ENCODE peak calls at places on chromosomes 11 and 22, in nine cellular contexts. H is HCT116, D is A549, U is foreskin fibroblast, F is lower leg skin, Q is mammary epithelial cell, G is GM23338, T is neural progenitor cell, A is lower lobe of right lung. Z is an unnamed sample.

GRCh38 chr11:31757245-31757835 is 53.8 kb downstream of the PAX6 start:
- DNase-seq in Q (no peak), T (no peak), F (no peak), D (no peak), A (no peak), U (no peak), G (no peak), H (no peak), Z (peak; percentile 16)

GRCh38 chr11:79950172-79950571 is 509.3 kb upstream of the TENM4 start:
- DNase-seq in Q (no peak), H (no peak), F (no peak), U (no peak), T (no peak), G (peak; percentile 37), D (no peak), A (no peak), Z (no peak)

GRCh38 chr22:22810018-22810427 is 77.6 kb upstream of the IGLL5 start:
- DNase-seq in H (peak; percentile 36), A (peak; percentile 68), T (peak; percentile 82), D (peak; percentile 46), Q (no peak), U (no peak), G (no peak), F (no peak), Z (peak; percentile 34)

GRCh38 chr11:2156416-2157182 is 4.4 kb downstream of the INS start:
- DNase-seq in U (peak; percentile 26), T (peak; percentile 85), D (peak; percentile 62), H (no peak), A (peak; percentile 79), G (peak; percentile 72), Q (peak; percentile 40), F (peak; percentile 34), Z (peak; percentile 25)

GRCh38 chr11:75453916-75454655 is 21.1 kb upstream of the KLHL35 start:
- DNase-seq in D (no peak), A (no peak), U (no peak), G (no peak), F (no peak), Q (no peak), H (no peak), T (no peak), Z (peak; percentile 97)

GRCh38 chr11:70942593-70942992 is 309.8 kb downstream of the SHANK2 start:
- DNase-seq in A (no peak), F (no peak), U (no peak), Q (no peak), H (peak; percentile 44), D (peak; percentile 72), T (no peak), G (peak; percentile 32), Z (no peak)

GRCh38 chr22:47006433-47006832 is 244.0 kb downstream of the TBC1D22A start:
- DNase-seq in Q (no peak), A (no peak), F (no peak), T (peak; percentile 38), D (no peak), H (no peak), G (no peak), U (no peak), Z (no peak)

GRCh38 chr11:101127348-101127698 is 2.3 kb downstream of the PGR start:
- DNase-seq in D (no peak), F (no peak), U (no peak), A (peak; percentile 48), G (peak; percentile 56), Q (peak; percentile 13), T (peak; percentile 64), H (no peak), Z (no peak)

GRCh38 chr11:115928811-115929210 is 424.6 kb upstream of the CADM1 start:
- DNase-seq in D (no peak), A (no peak), T (no peak), U (no peak), F (no peak), G (no peak), Q (no peak), H (no peak), Z (no peak)

GRCh38 chr22:46569055-46569847 is 31.8 kb upstream of the CELSR1 start:
- DNase-seq in D (no peak), A (peak; percentile 35), G (no peak), H (no peak), Q (no peak), F (no peak), U (no peak), T (peak; percentile 1), Z (no peak)

GRCh38 chr11:19698493-19699292 is 13.9 kb upstream of the NAV2 start:
- DNase-seq in U (peak; percentile 65), F (peak; percentile 86), A (no peak), T (no peak), H (no peak), G (no peak), D (no peak), Q (peak; percentile 60), Z (peak; percentile 98)

GRCh38 chr22:45101828-45102227 is 61.9 kb upstream of the NUP50 start:
- DNase-seq in G (peak; percentile 91), Q (peak; percentile 15), D (peak; percentile 74), H (no peak), F (peak; percentile 41), T (peak; percentile 80), A (peak; percentile 55), U (peak; percentile 65), Z (peak; percentile 80)

DNA sequence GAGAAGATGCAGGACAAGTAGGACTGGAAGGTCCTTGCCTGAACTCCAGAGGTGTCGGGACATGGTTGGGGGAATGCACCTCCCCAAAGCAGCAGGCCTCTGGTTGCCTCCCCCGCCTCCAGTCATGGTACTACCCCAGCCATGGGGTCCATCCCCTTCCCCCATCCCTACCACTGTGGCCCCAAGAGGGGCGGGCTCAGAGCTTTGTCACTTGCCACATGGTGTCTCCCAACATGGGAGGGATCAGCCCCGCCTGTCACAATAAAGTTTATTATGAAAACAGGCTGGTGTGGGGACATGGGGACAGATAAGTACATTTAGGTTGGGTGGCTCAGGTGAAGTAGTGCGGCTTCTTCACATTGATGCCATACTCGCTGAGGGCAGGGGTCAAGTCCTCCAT is 1.4 kb downstream of the TAF10 start:
- DNase-seq in G (no peak), H (no peak), F (peak; percentile 20), Q (no peak), T (no peak), D (no peak), U (no peak), A (peak; percentile 46), Z (no peak)
- H3K4me3 ChIP-seq in G (peak overlapping the region; percentile 80), H (peak overlapping the region; percentile 92), F (no peak overlapping the region), Q (no peak overlapping the region), T (peak overlapping the region; percentile 85), D (peak overlapping the region; percentile 78), U (peak overlapping the region; percentile 81), A (peak overlapping the region; percentile 81), Z (peak overlapping the region; percentile 76)

GRCh38 chr11:121671276-121672168 is 218.8 kb upstream of the SORL1-AS1 start:
- DNase-seq in G (no peak), T (no peak), D (no peak), F (no peak), U (no peak), A (no peak), H (no peak), Q (no peak), Z (peak; percentile 9)

GRCh38 chr11:121669422-121669821 is 216.7 kb upstream of the SORL1-AS1 start:
- DNase-seq in T (no peak), F (no peak), A (no peak), H (no peak), U (no peak), D (no peak), G (no peak), Q (no peak), Z (no peak)

GRCh38 chr11:121665211-121665838 is 212.6 kb upstream of the SORL1-AS1 start:
- DNase-seq in D (no peak), U (no peak), A (no peak), G (no peak), H (no peak), F (no peak), T (no peak), Q (no peak), Z (no peak)

GRCh38 chr11:121672630-121673487 is 220.1 kb upstream of the SORL1-AS1 start:
- DNase-seq in Q (no peak), H (no peak), F (no peak), D (no peak), G (no peak), T (no peak), A (no peak), U (no peak), Z (peak; percentile 76)

DNA sequence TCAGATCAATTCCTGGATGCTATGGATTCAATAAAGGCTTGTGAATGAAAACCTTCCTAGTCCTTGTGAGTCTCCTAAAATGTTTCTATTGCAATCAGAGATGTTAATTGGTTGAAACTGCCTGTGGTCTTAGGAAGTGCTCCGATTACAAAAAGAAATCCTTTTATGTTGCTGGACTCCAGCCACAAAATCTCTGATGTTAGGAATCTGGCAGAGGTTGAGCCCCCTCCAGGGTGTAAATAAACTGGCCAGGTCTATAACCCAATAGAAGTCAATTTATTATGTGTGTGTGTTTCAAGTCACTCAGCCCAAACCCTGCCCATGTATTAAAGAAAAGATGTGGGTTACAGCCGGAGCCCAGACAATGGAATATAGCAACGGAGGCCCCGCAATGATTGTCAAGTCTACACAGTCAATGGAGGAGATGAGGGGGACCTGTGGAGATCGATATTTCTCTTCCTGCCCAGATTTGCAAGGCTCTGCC is 218.1 kb upstream of the SORL1-AS1 start:
- DNase-seq in Q (no peak), T (no peak), U (no peak), D (no peak), H (no peak), G (no peak), A (no peak), F (no peak), Z (no peak)
- H3K4me3 ChIP-seq in Q (no peak overlapping the region), T (no peak overlapping the region), U (no peak overlapping the region), D (no peak overlapping the region), H (no peak overlapping the region), G (no peak overlapping the region), A (no peak overlapping the region), F (no peak overlapping the region), Z (no peak overlapping the region)

DNA sequence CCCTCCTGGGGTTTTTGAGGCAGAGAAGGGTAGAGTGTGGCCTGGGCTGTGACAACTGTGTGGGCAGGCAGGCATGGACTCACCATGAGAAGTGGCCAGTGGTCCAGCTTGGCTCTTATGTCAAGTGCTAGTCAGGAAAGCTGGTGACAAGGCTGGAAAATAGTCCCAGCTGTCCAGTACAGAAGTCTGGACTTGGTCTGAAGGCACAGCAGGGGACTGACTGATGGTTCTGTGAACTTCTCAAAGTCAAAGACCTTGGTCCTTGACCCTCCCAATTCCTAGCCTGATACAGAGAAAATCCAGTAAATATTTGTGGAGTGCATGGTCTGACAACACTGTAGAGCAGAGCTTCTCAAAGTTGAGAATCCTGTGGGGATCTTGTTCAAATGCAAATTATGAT is 1.7 kb downstream of the PPFIBP2 start:
- DNase-seq in H (no peak), U (no peak), G (no peak), A (no peak), Q (no peak), D (no peak), T (no peak), F (no peak), Z (no peak)
- H3K4me3 ChIP-seq in H (no peak overlapping the region), U (no peak overlapping the region), G (no peak overlapping the region), A (no peak overlapping the region), Q (no peak overlapping the region), D (no peak overlapping the region), T (no peak overlapping the region), F (no peak overlapping the region), Z (no peak overlapping the region)

DNA sequence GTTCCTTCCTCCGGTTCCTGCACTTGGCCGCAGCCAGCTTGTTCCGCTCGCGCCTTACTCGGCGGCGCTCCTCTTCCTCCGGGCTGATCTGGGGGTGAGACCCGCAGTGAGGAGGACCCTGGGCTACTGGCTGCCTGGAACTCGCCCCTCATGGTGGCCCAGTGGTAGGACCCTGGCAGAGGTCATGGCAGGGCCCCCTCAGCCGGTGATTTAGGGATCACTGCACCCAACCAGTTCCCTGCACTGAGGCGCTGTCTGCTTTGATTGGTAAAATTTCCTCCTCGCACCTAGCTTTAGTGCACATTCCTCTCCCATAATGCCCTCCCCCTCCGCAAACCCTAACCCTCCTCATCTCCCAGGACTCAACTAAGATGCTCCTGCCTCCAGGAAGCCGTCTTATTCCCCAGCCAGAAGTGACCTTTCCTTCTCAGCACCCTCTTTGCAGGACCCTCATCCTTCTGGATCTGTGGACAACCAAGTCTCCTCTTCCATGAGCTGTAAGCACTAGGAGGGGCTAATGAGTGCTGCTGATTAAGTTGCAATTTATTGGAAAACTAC is 3.6 kb downstream of the CCDC85B start:
- DNase-seq in T (no peak), F (no peak), A (peak; percentile 77), U (no peak), D (no peak), Q (no peak), G (no peak), H (no peak), Z (no peak)
- H3K4me3 ChIP-seq in T (no peak overlapping the region), F (no peak overlapping the region), A (peak overlapping the region; percentile 88), U (no peak overlapping the region), D (no peak overlapping the region), Q (no peak overlapping the region), G (no peak overlapping the region), H (no peak overlapping the region), Z (no peak overlapping the region)